ENCODE peak calls at places on chromosomes 1 and 21, in seven cellular contexts. One of them, this sample, is unnamed.

GRCh38 chr1:6724517-6725141 is 23.0 kb upstream of the DNAJC11 start:
- DNase-seq in AG09309: no peak
- DNase-seq in bronchial epithelial cell: peak; percentile 37
- DNase-seq in MM.1S: no peak
- DNase-seq in CD8-positive, alpha-beta T cell: no peak
- DNase-seq in IMR-90: peak; percentile 86
- DNase-seq in fibroblast of the aortic adventitia: peak; percentile 77
- DNase-seq in this sample: peak; percentile 77

GRCh38 chr1:59738152-59738551 is 76.6 kb upstream of the HOOK1 start:
- DNase-seq in IMR-90: peak; percentile 93
- DNase-seq in bronchial epithelial cell: no peak
- DNase-seq in AG09309: no peak
- DNase-seq in MM.1S: no peak
- DNase-seq in fibroblast of the aortic adventitia: peak; percentile 85
- DNase-seq in CD8-positive, alpha-beta T cell: no peak
- DNase-seq in this sample: no peak

GRCh38 chr21:25572895-25573310 is 34.4 kb downstream of the MRPL39 start:
- DNase-seq in MM.1S: peak; percentile 70
- DNase-seq in AG09309: no peak
- DNase-seq in bronchial epithelial cell: no peak
- DNase-seq in IMR-90: peak; percentile 59
- DNase-seq in CD8-positive, alpha-beta T cell: no peak
- DNase-seq in fibroblast of the aortic adventitia: peak; percentile 19
- DNase-seq in this sample: no peak

GRCh38 chr21:42056468-42056867 is 14.6 kb upstream of the UMODL1 start:
- DNase-seq in fibroblast of the aortic adventitia: no peak
- DNase-seq in IMR-90: peak; percentile 18
- DNase-seq in bronchial epithelial cell: no peak
- DNase-seq in MM.1S: no peak
- DNase-seq in CD8-positive, alpha-beta T cell: no peak
- DNase-seq in AG09309: no peak
- DNase-seq in this sample: no peak

GRCh38 chr1:12714710-12715500 is 1.0 kb upstream of the AADACL3 start:
- DNase-seq in IMR-90: no peak
- DNase-seq in bronchial epithelial cell: no peak
- DNase-seq in CD8-positive, alpha-beta T cell: no peak
- DNase-seq in MM.1S: no peak
- DNase-seq in fibroblast of the aortic adventitia: peak; percentile 8
- DNase-seq in AG09309: no peak
- DNase-seq in this sample: no peak

GRCh38 chr1:41708332-41708731 is 210.4 kb downstream of the HIVEP3 start:
- DNase-seq in CD8-positive, alpha-beta T cell: no peak
- DNase-seq in AG09309: no peak
- DNase-seq in fibroblast of the aortic adventitia: no peak
- DNase-seq in IMR-90: no peak
- DNase-seq in bronchial epithelial cell: no peak
- DNase-seq in MM.1S: no peak
- DNase-seq in this sample: no peak

GRCh38 chr21:29187939-29188338 is 57.5 kb downstream of the MAP3K7CL start:
- DNase-seq in CD8-positive, alpha-beta T cell: no peak
- DNase-seq in IMR-90: peak; percentile 96
- DNase-seq in bronchial epithelial cell: peak; percentile 95
- DNase-seq in fibroblast of the aortic adventitia: peak; percentile 96
- DNase-seq in MM.1S: no peak
- DNase-seq in AG09309: peak; percentile 73
- DNase-seq in this sample: no peak

GRCh38 chr1:195831789-195832188 is 776.5 kb downstream of the KCNT2 start:
- DNase-seq in fibroblast of the aortic adventitia: no peak
- DNase-seq in AG09309: no peak
- DNase-seq in IMR-90: no peak
- DNase-seq in bronchial epithelial cell: no peak
- DNase-seq in CD8-positive, alpha-beta T cell: no peak
- DNase-seq in MM.1S: no peak
- DNase-seq in this sample: no peak

GRCh38 chr1:205477121-205477758 is 21.4 kb upstream of the BLACAT1 start:
- DNase-seq in MM.1S: no peak
- DNase-seq in CD8-positive, alpha-beta T cell: no peak
- DNase-seq in fibroblast of the aortic adventitia: no peak
- DNase-seq in AG09309: no peak
- DNase-seq in IMR-90: no peak
- DNase-seq in bronchial epithelial cell: no peak
- DNase-seq in this sample: no peak

GRCh38 chr1:234875328-234875952 is 253.2 kb downstream of the TOMM20 start:
- DNase-seq in CD8-positive, alpha-beta T cell: no peak
- DNase-seq in MM.1S: no peak
- DNase-seq in bronchial epithelial cell: peak; percentile 55
- DNase-seq in AG09309: no peak
- DNase-seq in fibroblast of the aortic adventitia: no peak
- DNase-seq in IMR-90: no peak
- DNase-seq in this sample: no peak

GRCh38 chr1:3029991-3030662 is 8.9 kb downstream of the ACTRT2 start:
- DNase-seq in CD8-positive, alpha-beta T cell: no peak
- DNase-seq in AG09309: no peak
- DNase-seq in MM.1S: no peak
- DNase-seq in IMR-90: no peak
- DNase-seq in bronchial epithelial cell: no peak
- DNase-seq in fibroblast of the aortic adventitia: no peak
- DNase-seq in this sample: no peak

GRCh38 chr1:54361342-54361741 is 44.9 kb downstream of the SSBP3 start:
- DNase-seq in fibroblast of the aortic adventitia: no peak
- DNase-seq in bronchial epithelial cell: no peak
- DNase-seq in AG09309: no peak
- DNase-seq in CD8-positive, alpha-beta T cell: no peak
- DNase-seq in IMR-90: no peak
- DNase-seq in MM.1S: no peak
- DNase-seq in this sample: no peak

GRCh38 chr1:154931940-154932487 is 4.5 kb downstream of the PMVK start:
- DNase-seq in fibroblast of the aortic adventitia: no peak
- DNase-seq in IMR-90: no peak
- DNase-seq in MM.1S: no peak
- DNase-seq in bronchial epithelial cell: peak; percentile 76
- DNase-seq in AG09309: no peak
- DNase-seq in CD8-positive, alpha-beta T cell: no peak
- DNase-seq in this sample: no peak

GRCh38 chr1:156910309-156910782 is 10.1 kb upstream of the LRRC71 start:
- DNase-seq in AG09309: no peak
- DNase-seq in bronchial epithelial cell: no peak
- DNase-seq in MM.1S: peak; percentile 48
- DNase-seq in IMR-90: no peak
- DNase-seq in fibroblast of the aortic adventitia: no peak
- DNase-seq in CD8-positive, alpha-beta T cell: peak; percentile 40
- DNase-seq in this sample: no peak

GRCh38 chr1:222914861-222915632 is 100.2 kb downstream of the DISP1 start:
- DNase-seq in IMR-90: peak; percentile 88
- DNase-seq in fibroblast of the aortic adventitia: peak; percentile 93
- DNase-seq in AG09309: no peak
- DNase-seq in MM.1S: no peak
- DNase-seq in CD8-positive, alpha-beta T cell: no peak
- DNase-seq in bronchial epithelial cell: peak; percentile 90
- DNase-seq in this sample: no peak

GRCh38 chr1:22365331-22366295 is 86.0 kb upstream of the ZBTB40 start:
- DNase-seq in AG09309: no peak
- DNase-seq in CD8-positive, alpha-beta T cell: no peak
- DNase-seq in fibroblast of the aortic adventitia: no peak
- DNase-seq in IMR-90: no peak
- DNase-seq in bronchial epithelial cell: no peak
- DNase-seq in MM.1S: no peak
- DNase-seq in this sample: no peak

GRCh38 chr1:15578921-15579682 is 5.7 kb downstream of the AGMAT start:
- DNase-seq in AG09309: no peak
- DNase-seq in CD8-positive, alpha-beta T cell: peak; percentile 25
- DNase-seq in IMR-90: no peak
- DNase-seq in fibroblast of the aortic adventitia: no peak
- DNase-seq in MM.1S: peak; percentile 38
- DNase-seq in bronchial epithelial cell: no peak
- DNase-seq in this sample: no peak

GRCh38 chr1:30701266-30701650 is 22.1 kb downstream of the MATN1 start:
- DNase-seq in bronchial epithelial cell: peak; percentile 17
- DNase-seq in MM.1S: no peak
- DNase-seq in CD8-positive, alpha-beta T cell: no peak
- DNase-seq in fibroblast of the aortic adventitia: no peak
- DNase-seq in AG09309: no peak
- DNase-seq in IMR-90: no peak
- DNase-seq in this sample: no peak

GRCh38 chr1:30704271-30704670 is 19.1 kb downstream of the MATN1 start:
- DNase-seq in bronchial epithelial cell: no peak
- DNase-seq in CD8-positive, alpha-beta T cell: no peak
- DNase-seq in AG09309: no peak
- DNase-seq in MM.1S: no peak
- DNase-seq in fibroblast of the aortic adventitia: peak; percentile 27
- DNase-seq in IMR-90: peak; percentile 7
- DNase-seq in this sample: no peak

GRCh38 chr1:30700528-30701265 is 22.7 kb downstream of the MATN1 start:
- DNase-seq in IMR-90: peak; percentile 76
- DNase-seq in fibroblast of the aortic adventitia: peak; percentile 77
- DNase-seq in CD8-positive, alpha-beta T cell: no peak
- DNase-seq in MM.1S: no peak
- DNase-seq in AG09309: peak; percentile 46
- DNase-seq in bronchial epithelial cell: peak; percentile 65
- DNase-seq in this sample: no peak

GRCh38 chr1:30704765-30705509 is 18.4 kb downstream of the MATN1 start:
- DNase-seq in IMR-90: no peak
- DNase-seq in MM.1S: no peak
- DNase-seq in bronchial epithelial cell: no peak
- DNase-seq in CD8-positive, alpha-beta T cell: no peak
- DNase-seq in fibroblast of the aortic adventitia: peak; percentile 64
- DNase-seq in AG09309: no peak
- DNase-seq in this sample: no peak

GRCh38 chr1:30702823-30703222 is 20.6 kb downstream of the MATN1 start:
- DNase-seq in bronchial epithelial cell: no peak
- DNase-seq in MM.1S: no peak
- DNase-seq in IMR-90: no peak
- DNase-seq in fibroblast of the aortic adventitia: no peak
- DNase-seq in CD8-positive, alpha-beta T cell: no peak
- DNase-seq in AG09309: no peak
- DNase-seq in this sample: no peak
- TF ChIP-seq CTCF in bronchial epithelial cell: no peak
- TF ChIP-seq CTCF in MM.1S: no peak
- TF ChIP-seq CTCF in IMR-90: no peak
- TF ChIP-seq CTCF in fibroblast of the aortic adventitia: no peak
- TF ChIP-seq CTCF in CD8-positive, alpha-beta T cell: no peak
- TF ChIP-seq CTCF in AG09309: no peak
- TF ChIP-seq CTCF in this sample: no peak

DNA sequence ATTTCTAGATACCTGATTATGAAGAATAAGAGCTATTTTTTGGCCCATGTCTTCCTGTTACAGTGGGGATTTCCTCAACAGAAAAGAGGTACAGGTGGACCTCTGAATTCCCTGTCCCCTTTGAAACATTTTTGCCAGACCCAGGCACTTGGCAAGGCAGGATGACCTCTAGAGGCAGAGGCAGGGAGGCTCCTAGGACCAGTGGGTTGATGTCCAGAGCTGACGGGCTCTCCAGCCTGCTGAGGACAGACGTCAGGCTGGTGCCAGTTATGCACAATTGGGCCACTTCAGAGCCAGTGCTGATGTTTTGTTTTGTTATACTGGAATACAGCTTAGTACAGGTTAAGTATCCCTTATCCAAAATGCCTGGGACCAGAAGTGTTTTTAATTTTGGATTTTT is 18.5 kb upstream of the A3GALT2 start:
- DNase-seq in MM.1S: no peak
- DNase-seq in IMR-90: no peak
- DNase-seq in CD8-positive, alpha-beta T cell: no peak
- DNase-seq in bronchial epithelial cell: no peak
- DNase-seq in AG09309: no peak
- DNase-seq in fibroblast of the aortic adventitia: no peak
- DNase-seq in this sample: no peak
- H3K4me3 ChIP-seq in MM.1S: no peak overlapping the region
- H3K4me3 ChIP-seq in IMR-90: no peak overlapping the region
- H3K4me3 ChIP-seq in CD8-positive, alpha-beta T cell: no peak overlapping the region
- H3K4me3 ChIP-seq in bronchial epithelial cell: no peak overlapping the region
- H3K4me3 ChIP-seq in AG09309: no peak overlapping the region
- H3K4me3 ChIP-seq in fibroblast of the aortic adventitia: no peak overlapping the region
- H3K4me3 ChIP-seq in this sample: peak overlapping the region; percentile 26

GRCh38 chr21:37074195-37074510 is 1.1 kb downstream of the TTC3 start:
- DNase-seq in AG09309: no peak
- DNase-seq in IMR-90: no peak
- DNase-seq in bronchial epithelial cell: no peak
- DNase-seq in fibroblast of the aortic adventitia: no peak
- DNase-seq in MM.1S: no peak
- DNase-seq in CD8-positive, alpha-beta T cell: no peak
- DNase-seq in this sample: no peak

GRCh38 chr21:37074546-37074945 is 1.5 kb downstream of the TTC3 start:
- DNase-seq in MM.1S: no peak
- DNase-seq in AG09309: no peak
- DNase-seq in fibroblast of the aortic adventitia: no peak
- DNase-seq in IMR-90: no peak
- DNase-seq in bronchial epithelial cell: no peak
- DNase-seq in CD8-positive, alpha-beta T cell: no peak
- DNase-seq in this sample: no peak

GRCh38 chr21:37075214-37075770 is 2.2 kb downstream of the TTC3 start:
- DNase-seq in fibroblast of the aortic adventitia: no peak
- DNase-seq in AG09309: no peak
- DNase-seq in CD8-positive, alpha-beta T cell: no peak
- DNase-seq in bronchial epithelial cell: no peak
- DNase-seq in IMR-90: no peak
- DNase-seq in MM.1S: no peak
- DNase-seq in this sample: no peak

GRCh38 chr21:37077403-37077802 is 4.3 kb downstream of the TTC3 start:
- DNase-seq in bronchial epithelial cell: no peak
- DNase-seq in MM.1S: no peak
- DNase-seq in CD8-positive, alpha-beta T cell: no peak
- DNase-seq in IMR-90: no peak
- DNase-seq in AG09309: no peak
- DNase-seq in fibroblast of the aortic adventitia: no peak
- DNase-seq in this sample: no peak

GRCh38 chr21:37076087-37076486 is 3.0 kb downstream of the TTC3 start:
- DNase-seq in MM.1S: no peak
- DNase-seq in CD8-positive, alpha-beta T cell: no peak
- DNase-seq in IMR-90: no peak
- DNase-seq in bronchial epithelial cell: no peak
- DNase-seq in AG09309: no peak
- DNase-seq in fibroblast of the aortic adventitia: no peak
- DNase-seq in this sample: no peak
- TF ChIP-seq CTCF in MM.1S: no peak
- TF ChIP-seq CTCF in CD8-positive, alpha-beta T cell: no peak
- TF ChIP-seq CTCF in IMR-90: no peak
- TF ChIP-seq CTCF in bronchial epithelial cell: no peak
- TF ChIP-seq CTCF in AG09309: no peak
- TF ChIP-seq CTCF in fibroblast of the aortic adventitia: no peak
- TF ChIP-seq CTCF in this sample: no peak

DNA sequence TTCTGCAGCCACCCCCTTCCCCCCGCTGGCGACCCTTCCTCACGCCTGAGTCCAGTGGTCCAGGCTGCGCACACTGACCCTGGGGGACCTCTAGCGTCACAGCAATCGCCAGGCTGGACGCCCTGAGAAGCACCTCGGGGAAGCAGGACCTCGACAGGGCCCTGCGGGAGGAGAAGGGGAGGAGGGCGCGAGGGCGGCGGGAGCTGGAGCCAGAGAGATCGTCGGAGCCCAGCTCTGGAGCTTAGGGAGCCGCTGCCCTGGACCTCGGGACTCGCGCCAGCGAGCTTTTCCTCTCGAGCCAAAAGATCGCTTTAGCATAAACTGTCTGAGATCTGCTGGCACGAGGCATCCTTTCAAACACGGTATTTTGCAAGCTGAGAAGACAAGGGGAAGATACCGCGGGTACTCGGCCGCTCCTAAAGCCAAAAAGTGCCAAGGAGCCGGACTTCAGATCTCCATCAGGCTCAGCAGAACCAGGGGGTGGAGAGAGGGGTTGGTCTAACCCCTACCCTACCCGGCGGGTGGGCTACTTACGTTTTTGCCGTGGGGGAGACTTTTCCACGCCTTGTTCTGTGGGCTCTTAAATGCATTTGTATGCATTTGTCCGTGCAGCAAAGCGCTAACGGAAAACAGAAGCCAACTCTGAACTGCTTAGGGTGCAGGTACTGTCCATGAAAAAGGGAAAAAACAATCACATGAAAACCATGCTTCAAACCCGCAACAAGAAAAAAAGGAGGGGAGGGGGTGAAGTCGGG is 588 bp downstream of the COL24A1 start:
- DNase-seq in bronchial epithelial cell: no peak
- DNase-seq in MM.1S: no peak
- DNase-seq in CD8-positive, alpha-beta T cell: no peak
- DNase-seq in AG09309: no peak
- DNase-seq in IMR-90: peak; percentile 65
- DNase-seq in fibroblast of the aortic adventitia: peak; percentile 43
- DNase-seq in this sample: no peak
- H3K4me3 ChIP-seq in bronchial epithelial cell: peak overlapping the region; percentile 19
- H3K4me3 ChIP-seq in MM.1S: peak overlapping the region; percentile 47
- H3K4me3 ChIP-seq in CD8-positive, alpha-beta T cell: no peak overlapping the region
- H3K4me3 ChIP-seq in AG09309: peak overlapping the region; percentile 46
- H3K4me3 ChIP-seq in IMR-90: peak overlapping the region; percentile 37
- H3K4me3 ChIP-seq in fibroblast of the aortic adventitia: peak overlapping the region; percentile 53
- H3K4me3 ChIP-seq in this sample: peak overlapping the region; percentile 51

This sample was measured in retinal pigment epithelial cell.